ENCODE peak calls at places on chromosome 19, in six cellular contexts. Q is left ventricle myocardium inferior, I is AG04449, O is cardiac fibroblast, Y is aorta, S is fibroblast of pulmonary artery. J is an unnamed sample.

GRCh38 chr19:12272980-12273901 is 21.4 kb downstream of the ZNF44 start:
- DNase-seq in S (no peak), Q (no peak), Y (no peak), I (no peak), O (peak), J (no peak)

GRCh38 chr19:13995878-13996765 is 10.0 kb downstream of the RFX1 start:
- DNase-seq in Q (peak), Y (peak), I (no peak), O (no peak), S (no peak), J (no peak)

GRCh38 chr19:48171584-48172170 is 1.2 kb downstream of the ZSWIM9 start:
- DNase-seq in I (no peak), Y (no peak), S (no peak), Q (no peak), O (no peak), J (no peak)

GRCh38 chr19:53894736-53895135 is 12.7 kb downstream of the PRKCG start:
- DNase-seq in Y (no peak), I (no peak), S (no peak), Q (no peak), O (no peak), J (no peak)

GRCh38 chr19:45668342-45668871 is 386 bp downstream of the GIPR start:
- DNase-seq in Q (no peak), O (no peak), Y (no peak), S (no peak), I (no peak), J (no peak)

GRCh38 chr19:49677232-49677881 is at the start of gene PRMT1:
- DNase-seq in S (peak), O (no peak), Y (peak), Q (no peak), I (no peak), J (no peak)

GRCh38 chr19:41688098-41688497 is at the start of gene CEACAM7:
- DNase-seq in S (no peak), Y (no peak), O (no peak), I (no peak), Q (no peak), J (no peak)

GRCh38 chr19:46755077-46755852 is 9.0 kb upstream of the STRN4 start:
- DNase-seq in Y (no peak), S (peak), Q (no peak), O (peak), I (no peak), J (peak)

GRCh38 chr19:42285988-42286348 is 16.0 kb upstream of the PRR19 start:
- DNase-seq in S (no peak), Y (no peak), Q (no peak), O (no peak), I (no peak), J (no peak)

GRCh38 chr19:17703823-17704463 is 15.3 kb upstream of the MAP1S start:
- DNase-seq in O (peak), Q (no peak), S (peak), Y (peak), I (no peak), J (peak)

GRCh38 chr19:11481777-11482383 is 1.0 kb upstream of the ELAVL3 start:
- DNase-seq in S (peak), Y (peak), O (peak), I (peak), Q (peak), J (peak)

GRCh38 chr19:50835785-50836542 is 2.6 kb upstream of the KLK15 start:
- DNase-seq in S (peak), Y (peak), Q (peak), I (no peak), O (peak), J (peak)

GRCh38 chr19:3985643-3986259 is 488 bp upstream of the EEF2 start:
- DNase-seq in O (no peak), I (no peak), S (no peak), Q (no peak), Y (no peak), J (no peak)

GRCh38 chr19:27679399-27679798 is 1533.6 kb downstream of the UQCRFS1 start:
- DNase-seq in Q (no peak), O (no peak), S (no peak), Y (no peak), I (no peak), J (no peak)

GRCh38 chr19:14473915-14474578 is 1.1 kb downstream of the PTGER1 start:
- DNase-seq in I (no peak), Y (no peak), S (no peak), O (no peak), Q (no peak), J (no peak)

GRCh38 chr19:43880483-43880882 is 53.4 kb downstream of the ZNF283 start:
- DNase-seq in I (no peak), Y (no peak), S (no peak), Q (no peak), O (no peak), J (no peak)

GRCh38 chr19:49591731-49592485 is 926 bp downstream of the PRR12 start:
- DNase-seq in O (peak), I (no peak), Y (peak), S (peak), Q (peak), J (peak)

GRCh38 chr19:44371815-44372480 is 15.5 kb upstream of the ZNF112 start:
- DNase-seq in O (no peak), Q (no peak), Y (no peak), S (no peak), I (no peak), J (no peak)

GRCh38 chr19:32339988-32340874 is 5.2 kb upstream of the ZNF507 start:
- DNase-seq in I (no peak), Y (peak), Q (peak), O (peak), S (peak), J (peak)

GRCh38 chr19:32342695-32343094 is 2.7 kb upstream of the ZNF507 start:
- DNase-seq in Q (no peak), O (no peak), Y (no peak), I (no peak), S (no peak), J (no peak)

GRCh38 chr19:32346901-32347300 is 1.5 kb downstream of the ZNF507 start:
- DNase-seq in S (no peak), I (no peak), Y (no peak), Q (no peak), O (no peak), J (no peak)

GRCh38 chr19:32345261-32346207 is at the start of gene ZNF507:
- DNase-seq in O (peak), S (peak), Y (peak), Q (peak), I (no peak), J (peak)

GRCh38 chr19:32343550-32344262 is 1.7 kb upstream of the ZNF507 start:
- DNase-seq in O (no peak), I (no peak), Q (no peak), Y (no peak), S (no peak), J (no peak)
- H3K4me3 ChIP-seq in O (no peak), I (no peak), Q (no peak), Y (no peak), S (no peak), J (no peak)

GRCh38 chr19:7351861-7352260 is 3.1 kb downstream of the ARHGEF18 start:
- DNase-seq in I (no peak), Y (no peak), Q (no peak), S (no peak), O (no peak), J (no peak)
- H3K4me3 ChIP-seq in I (no peak), Y (no peak), Q (no peak), S (no peak), O (no peak), J (no peak)

GRCh38 chr19:36797786-36798108 is 25.1 kb upstream of the ZNF850 start:
- DNase-seq in O (no peak), Q (no peak), Y (no peak), I (no peak), S (no peak), J (no peak)
- H3K4me3 ChIP-seq in O (peak), Q (peak), Y (peak), I (peak), S (peak), J (peak)

DNA sequence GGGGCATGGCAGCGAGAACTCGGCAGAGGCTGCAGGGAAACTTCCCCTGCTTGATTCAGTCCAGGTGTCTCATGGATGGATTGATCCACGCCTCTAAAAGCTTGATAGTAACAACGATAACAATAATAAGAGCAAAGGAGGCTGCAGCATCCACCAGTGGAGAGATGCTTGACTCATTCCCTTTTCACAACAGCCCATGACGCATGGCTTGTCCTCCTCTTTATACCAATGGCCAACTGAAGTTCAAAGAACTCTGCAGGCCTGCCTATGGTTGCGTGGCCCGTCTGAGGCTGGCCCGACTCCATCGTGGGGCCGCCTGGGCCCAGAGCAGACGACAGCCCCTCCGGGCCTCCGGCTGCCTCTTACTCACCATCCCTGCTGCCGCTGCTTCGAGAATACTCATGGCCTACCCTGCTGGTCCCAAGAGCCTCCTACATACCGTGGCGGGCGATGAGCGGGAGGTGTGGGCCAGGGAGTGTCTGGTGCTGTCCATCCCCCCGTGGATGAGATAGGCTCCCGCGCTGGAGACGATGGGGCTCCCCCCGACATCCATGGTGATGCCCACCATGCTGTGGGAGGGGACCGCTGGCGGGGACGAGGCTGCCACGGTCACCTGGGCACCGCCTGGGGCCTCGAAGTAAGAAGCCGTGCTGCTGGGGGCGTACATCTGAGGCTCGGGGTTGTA is 61.7 kb upstream of the RANBP3 start:
- DNase-seq in S (no peak), O (no peak), I (no peak), Q (no peak), Y (no peak), J (peak)
- H3K4me3 ChIP-seq in S (no peak), O (no peak), I (no peak), Q (no peak), Y (no peak), J (no peak)

GRCh38 chr19:21765151-21765550 is 2.2 kb downstream of the ZNF100 start:
- DNase-seq in Y (no peak), Q (no peak), S (no peak), O (no peak), I (no peak), J (no peak)
- H3K4me3 ChIP-seq in Y (no peak), Q (no peak), S (no peak), O (no peak), I (no peak), J (no peak)